ENCODE peak calls at places on chromosomes 13 and 19, in six cellular contexts. L, Z, Y, V, F and K are unnamed samples.

GRCh38 chr13:36975172-36975571 is 24.0 kb downstream of the ALG5 start:
- DNase-seq in Y (no peak), Z (no peak), V (no peak), L (no peak), F (no peak), K (no peak)

GRCh38 chr19:35024095-35024494 is 6.2 kb upstream of the SCN1B start:
- DNase-seq in L (no peak), F (no peak), Y (no peak), Z (no peak), V (no peak), K (no peak)

GRCh38 chr13:36385471-36385870 is 39.3 kb upstream of the SPART start:
- DNase-seq in L (no peak), Y (no peak), V (no peak), Z (no peak), F (no peak), K (no peak)

GRCh38 chr13:97205971-97206370 is 16.2 kb upstream of the MBNL2 start:
- DNase-seq in L (no peak), Y (no peak), Z (no peak), F (no peak), V (no peak), K (no peak)

GRCh38 chr19:46271488-46272197 is 25.2 kb upstream of the HIF3A start:
- DNase-seq in L (no peak), F (no peak), Y (no peak), V (no peak), Z (no peak), K (no peak)

GRCh38 chr19:10708261-10708660 is 7.0 kb downstream of the QTRT1 start:
- DNase-seq in L (no peak), F (no peak), Z (no peak), Y (no peak), V (no peak), K (no peak)

GRCh38 chr13:111139874-111140561 is 24.9 kb downstream of the ARHGEF7 start:
- DNase-seq in L (peak), Z (no peak), F (no peak), Y (no peak), V (no peak), K (no peak)

GRCh38 chr13:46378411-46378810 is 8.6 kb downstream of the RUBCNL start:
- DNase-seq in F (no peak), Z (no peak), L (no peak), Y (no peak), V (no peak), K (no peak)

GRCh38 chr19:47157455-47158321 is 27.1 kb downstream of the SAE1 start:
- DNase-seq in F (peak), L (peak), V (no peak), Y (no peak), Z (no peak), K (no peak)

GRCh38 chr19:28701491-28701890 is 511.5 kb downstream of the UQCRFS1 start:
- DNase-seq in L (no peak), V (no peak), F (no peak), Y (no peak), Z (no peak), K (no peak)

GRCh38 chr13:24263652-24264051 is 45.7 kb upstream of the C1QTNF9 start:
- DNase-seq in L (no peak), V (no peak), Y (no peak), F (no peak), Z (no peak), K (no peak)

GRCh38 chr13:30898721-30899188 is 7.3 kb upstream of the MEDAG start:
- DNase-seq in Y (no peak), L (no peak), F (peak), Z (no peak), V (no peak), K (no peak)

GRCh38 chr13:24540236-24541126 is 27.9 kb upstream of the PARP4 start:
- DNase-seq in L (peak), V (no peak), Z (no peak), F (peak), Y (no peak), K (no peak)

GRCh38 chr19:58170860-58171259 is 12.0 kb upstream of the ZNF274 start:
- DNase-seq in L (no peak), Y (no peak), Z (no peak), V (no peak), F (no peak), K (no peak)

GRCh38 chr13:43546260-43546659 is 240.5 kb downstream of the ENOX1 start:
- DNase-seq in V (no peak), L (peak), Y (no peak), F (no peak), Z (peak), K (no peak)

GRCh38 chr13:35549481-35549880 is 73.0 kb upstream of the MAB21L1 start:
- DNase-seq in V (no peak), L (no peak), F (no peak), Z (no peak), Y (no peak), K (no peak)

GRCh38 chr13:32883501-32883900 is 132.7 kb upstream of the KL start:
- DNase-seq in V (no peak), F (no peak), Z (no peak), L (no peak), Y (peak), K (peak)

GRCh38 chr19:40414536-40415535 is 1.7 kb upstream of the PRX start:
- DNase-seq in L (peak), V (no peak), Z (no peak), F (no peak), Y (no peak), K (no peak)

GRCh38 chr13:85313761-85314503 is 485.3 kb downstream of the SLITRK6 start:
- DNase-seq in Y (no peak), V (no peak), F (no peak), L (no peak), Z (no peak), K (no peak)

GRCh38 chr13:93535256-93535655 is 308.6 kb downstream of the GPC6 start:
- DNase-seq in L (no peak), V (no peak), F (no peak), Z (no peak), Y (no peak), K (no peak)

GRCh38 chr13:109155301-109155761 is 525.9 kb downstream of the MYO16 start:
- DNase-seq in V (no peak), Y (no peak), F (no peak), L (no peak), Z (no peak), K (no peak)